ENCODE peak calls at places on chromosomes 16 and 17, in five cellular contexts. One of them, this sample, is unnamed.

GRCh38 chr17:64250211-64250835 is 12.7 kb downstream of the TEX2 start:
- DNase-seq in H1: no peak
- DNase-seq in GM12878: no peak
- DNase-seq in HepG2: no peak
- DNase-seq in HCT116: no peak
- DNase-seq in this sample: no peak

GRCh38 chr17:55062921-55063320 is 94.4 kb downstream of the STXBP4 start:
- DNase-seq in H1: no peak
- DNase-seq in GM12878: no peak
- DNase-seq in HepG2: no peak
- DNase-seq in HCT116: no peak
- DNase-seq in this sample: no peak

GRCh38 chr17:61349350-61349749 is 50.3 kb upstream of the TBX2 start:
- DNase-seq in H1: no peak
- DNase-seq in GM12878: no peak
- DNase-seq in HepG2: peak; percentile 34
- DNase-seq in HCT116: no peak
- DNase-seq in this sample: no peak

GRCh38 chr17:15782809-15783208 is 50.7 kb downstream of the TBC1D26 start:
- DNase-seq in H1: no peak
- DNase-seq in GM12878: no peak
- DNase-seq in HepG2: no peak
- DNase-seq in HCT116: no peak
- DNase-seq in this sample: no peak

GRCh38 chr16:9212621-9213020 is 121.2 kb downstream of the HAPSTR1 start:
- DNase-seq in H1: no peak
- DNase-seq in GM12878: no peak
- DNase-seq in HepG2: no peak
- DNase-seq in HCT116: no peak
- DNase-seq in this sample: no peak

GRCh38 chr16:68496689-68497088 is 42.4 kb upstream of the ZFP90 start:
- DNase-seq in H1: no peak
- DNase-seq in GM12878: no peak
- DNase-seq in HepG2: no peak
- DNase-seq in HCT116: no peak
- DNase-seq in this sample: no peak

GRCh38 chr16:62190426-62190825 is 154.2 kb upstream of the CDH8 start:
- DNase-seq in H1: no peak
- DNase-seq in GM12878: no peak
- DNase-seq in HepG2: peak; percentile 24
- DNase-seq in HCT116: no peak
- DNase-seq in this sample: no peak

GRCh38 chr17:29357821-29358232 is 32.3 kb upstream of the TAOK1 start:
- DNase-seq in H1: no peak
- DNase-seq in GM12878: peak; percentile 19
- DNase-seq in HepG2: no peak
- DNase-seq in HCT116: no peak
- DNase-seq in this sample: no peak

DNA sequence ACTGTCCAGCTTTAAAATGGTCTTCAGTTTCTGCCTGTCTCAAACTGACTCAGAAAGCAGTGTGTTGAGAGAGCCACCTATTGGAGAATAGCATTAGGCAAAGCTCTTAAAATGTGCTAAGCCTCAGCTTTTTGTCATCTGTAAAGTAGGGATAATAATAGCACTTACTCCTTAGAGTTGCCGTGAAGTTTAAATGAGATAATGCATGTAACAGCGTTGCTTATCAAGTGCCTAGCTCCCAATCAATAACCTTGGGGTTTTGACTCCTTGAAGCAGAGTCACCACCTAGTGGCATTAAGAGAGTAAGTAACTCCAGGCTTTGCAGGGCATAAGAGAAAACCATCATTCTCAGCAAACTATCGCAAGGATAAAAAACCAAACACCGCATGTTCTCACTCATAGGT is 163.3 kb downstream of the HS3ST2 start:
- DNase-seq in H1: peak; percentile 26
- DNase-seq in GM12878: no peak
- DNase-seq in HepG2: peak; percentile 39
- DNase-seq in HCT116: peak; percentile 23
- DNase-seq in this sample: peak; percentile 7
- TF ChIP-seq SIN3A in H1: no peak
- TF ChIP-seq SIN3A in GM12878: no peak
- TF ChIP-seq SIN3A in HepG2: no peak
- TF ChIP-seq SIN3A in HCT116: no peak
- TF ChIP-seq SIN3A in this sample: no peak

DNA sequence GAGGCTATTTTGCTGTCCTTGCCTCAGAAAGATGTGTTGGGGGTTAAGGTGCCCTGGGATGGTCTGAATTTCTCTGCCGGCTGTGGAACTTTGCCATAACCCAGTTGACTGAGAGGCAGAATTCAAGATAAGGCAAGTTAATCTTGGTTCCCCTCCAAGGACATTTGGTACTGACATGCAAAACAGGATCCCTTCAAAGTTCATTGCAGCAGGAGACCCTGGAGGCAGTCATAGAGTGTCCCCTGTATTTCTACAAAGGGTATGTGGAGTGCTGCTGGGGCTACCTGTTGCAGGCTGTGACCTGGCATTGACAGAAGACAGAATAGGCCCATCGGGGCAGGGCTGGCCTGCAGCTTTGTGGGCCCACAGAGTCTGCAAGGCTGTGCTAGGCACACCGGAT is 135.6 kb upstream of the IRX3 start:
- DNase-seq in H1: no peak
- DNase-seq in GM12878: no peak
- DNase-seq in HepG2: no peak
- DNase-seq in HCT116: no peak
- DNase-seq in this sample: no peak
- TF ChIP-seq CTCF in H1: no peak
- TF ChIP-seq CTCF in GM12878: no peak
- TF ChIP-seq CTCF in HepG2: no peak
- TF ChIP-seq CTCF in HCT116: no peak
- TF ChIP-seq CTCF in this sample: no peak

DNA sequence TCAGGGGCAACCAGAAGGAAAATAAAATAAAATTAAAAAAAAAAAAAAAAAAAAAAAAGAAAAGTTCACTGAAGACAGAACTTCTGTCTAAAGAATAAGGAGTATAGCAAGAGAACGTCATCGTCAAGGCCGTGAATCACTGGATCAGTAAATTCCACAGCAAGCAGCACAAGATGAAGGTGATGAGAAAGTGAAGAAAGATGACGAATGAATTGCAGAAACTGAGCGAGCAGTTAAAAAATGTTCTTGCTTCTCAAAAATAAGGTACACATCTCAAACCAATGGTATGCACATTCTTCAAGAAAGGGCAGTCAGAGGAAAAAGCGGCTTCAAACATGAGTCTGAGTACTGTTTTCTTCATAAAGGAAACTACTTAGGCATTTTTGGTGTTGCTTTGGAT is 104.7 kb downstream of the SMG6 start:
- DNase-seq in H1: no peak
- DNase-seq in GM12878: no peak
- DNase-seq in HepG2: no peak
- DNase-seq in HCT116: no peak
- DNase-seq in this sample: no peak
- TF ChIP-seq SIN3A in H1: no peak
- TF ChIP-seq SIN3A in GM12878: no peak
- TF ChIP-seq SIN3A in HepG2: no peak
- TF ChIP-seq SIN3A in HCT116: no peak
- TF ChIP-seq SIN3A in this sample: no peak

GRCh38 chr16:10944249-10945064 is at the start of gene CLEC16A:
- DNase-seq in H1: peak; percentile 98
- DNase-seq in GM12878: peak; percentile 82
- DNase-seq in HepG2: peak; percentile 97
- DNase-seq in HCT116: peak; percentile 91
- DNase-seq in this sample: peak; percentile 80

GRCh38 chr16:10945065-10945787 is 862 bp downstream of the CLEC16A start:
- DNase-seq in H1: no peak
- DNase-seq in GM12878: no peak
- DNase-seq in HepG2: no peak
- DNase-seq in HCT116: no peak
- DNase-seq in this sample: no peak

GRCh38 chr16:10941127-10941933 is 938 bp downstream of the DEXI start:
- DNase-seq in H1: peak; percentile 58
- DNase-seq in GM12878: no peak
- DNase-seq in HepG2: no peak
- DNase-seq in HCT116: no peak
- DNase-seq in this sample: no peak

GRCh38 chr16:10940501-10941079 is 1.7 kb downstream of the DEXI start:
- DNase-seq in H1: no peak
- DNase-seq in GM12878: no peak
- DNase-seq in HepG2: no peak
- DNase-seq in HCT116: no peak
- DNase-seq in this sample: no peak

DNA sequence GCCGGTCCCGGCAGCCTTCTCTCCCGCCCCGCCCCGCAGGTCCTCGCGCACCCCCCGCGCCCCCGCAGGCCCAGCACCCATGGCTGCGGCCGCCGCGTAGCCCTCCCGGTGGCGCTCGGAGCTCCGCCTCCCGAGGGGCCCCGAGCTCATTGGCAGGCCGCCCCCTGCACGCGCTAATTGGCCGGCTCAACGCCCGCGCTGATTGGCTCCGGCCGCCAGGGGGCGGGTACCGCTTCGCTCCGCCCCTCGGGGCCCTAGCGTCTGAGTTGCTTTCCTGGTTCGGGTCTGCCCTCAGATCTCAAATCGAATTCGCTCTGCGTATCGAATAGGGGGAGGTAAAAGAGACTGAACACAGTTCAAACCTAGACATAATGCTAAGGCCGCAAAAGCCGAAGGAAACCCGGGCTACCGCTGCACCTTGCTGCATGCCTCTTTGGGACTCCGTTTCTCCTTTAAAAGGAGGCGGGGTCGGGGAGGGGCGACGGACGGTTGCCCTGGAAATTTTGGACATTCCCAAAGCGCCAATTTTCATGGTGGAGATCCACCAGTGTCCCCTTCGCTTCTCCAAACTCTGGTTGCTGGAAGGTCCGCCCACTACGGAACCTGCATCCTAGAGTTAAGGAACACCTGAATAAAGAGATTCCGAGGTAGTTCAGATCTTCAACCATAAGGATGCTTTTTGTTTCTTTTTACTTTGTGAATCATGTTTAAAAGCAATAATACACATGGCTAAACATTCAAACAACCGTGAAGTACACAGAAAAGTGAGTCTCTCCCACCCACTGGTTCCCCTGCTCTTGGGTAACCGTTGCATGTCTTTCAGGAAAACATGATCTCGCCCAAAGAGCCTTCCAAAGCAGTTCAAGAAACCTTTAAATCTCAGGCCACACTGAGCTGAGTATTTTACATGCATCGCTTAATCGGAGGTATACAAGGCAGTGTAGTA is at the start of gene DEXI:
- DNase-seq in H1: peak; percentile 96
- DNase-seq in GM12878: peak; percentile 69
- DNase-seq in HepG2: peak; percentile 92
- DNase-seq in HCT116: peak; percentile 72
- DNase-seq in this sample: peak; percentile 65
- TF ChIP-seq CTCF in H1: no peak
- TF ChIP-seq CTCF in GM12878: no peak
- TF ChIP-seq CTCF in HepG2: no peak
- TF ChIP-seq CTCF in HCT116: no peak
- TF ChIP-seq CTCF in this sample: no peak

GRCh38 chr17:77373298-77374169 is 232.8 kb downstream of the SEC14L1 start:
- DNase-seq in H1: peak; percentile 70
- DNase-seq in GM12878: no peak
- DNase-seq in HepG2: no peak
- DNase-seq in HCT116: no peak
- DNase-seq in this sample: no peak
- TF ChIP-seq SIN3A in H1: no peak
- TF ChIP-seq SIN3A in GM12878: no peak
- TF ChIP-seq SIN3A in HepG2: no peak
- TF ChIP-seq SIN3A in HCT116: no peak
- TF ChIP-seq SIN3A in this sample: no peak

GRCh38 chr17:82358467-82359350 is at the start of gene TEX19:
- DNase-seq in H1: no peak
- DNase-seq in GM12878: no peak
- DNase-seq in HepG2: no peak
- DNase-seq in HCT116: no peak
- DNase-seq in this sample: no peak
- TF ChIP-seq CTCF in H1: no peak
- TF ChIP-seq CTCF in GM12878: no peak
- TF ChIP-seq CTCF in HepG2: peak; percentile 53
- TF ChIP-seq CTCF in HCT116: peak; percentile 44
- TF ChIP-seq CTCF in this sample: no peak

GRCh38 chr17:205817-206216 is 24.4 kb upstream of the DOC2B start:
- DNase-seq in H1: no peak
- DNase-seq in GM12878: no peak
- DNase-seq in HepG2: no peak
- DNase-seq in HCT116: no peak
- DNase-seq in this sample: no peak

GRCh38 chr17:207775-208174 is 26.3 kb upstream of the DOC2B start:
- DNase-seq in H1: no peak
- DNase-seq in GM12878: no peak
- DNase-seq in HepG2: no peak
- DNase-seq in HCT116: no peak
- DNase-seq in this sample: no peak

GRCh38 chr17:204427-205175 is 23.2 kb upstream of the DOC2B start:
- DNase-seq in H1: no peak
- DNase-seq in GM12878: no peak
- DNase-seq in HepG2: no peak
- DNase-seq in HCT116: no peak
- DNase-seq in this sample: no peak

GRCh38 chr17:206941-207560 is 25.6 kb upstream of the DOC2B start:
- DNase-seq in H1: no peak
- DNase-seq in GM12878: no peak
- DNase-seq in HepG2: no peak
- DNase-seq in HCT116: no peak
- DNase-seq in this sample: no peak

DNA sequence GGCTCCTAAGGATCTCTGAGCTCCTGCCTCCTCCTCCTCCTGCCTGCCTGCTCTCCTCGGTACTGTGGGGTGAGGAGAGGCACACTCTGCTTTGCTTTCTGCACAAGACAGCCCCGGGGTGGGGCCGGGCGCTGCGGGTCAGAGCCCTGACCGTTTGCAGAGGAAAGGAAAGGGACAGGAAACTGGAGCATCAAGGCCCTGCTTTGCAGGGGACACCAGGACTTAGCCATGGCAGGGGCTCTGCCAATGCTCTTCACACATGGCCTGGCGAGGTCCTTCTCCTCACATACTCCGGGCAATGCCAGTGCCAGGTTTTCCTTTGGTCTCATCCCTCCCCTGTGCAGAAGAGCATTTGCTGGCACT is 23.7 kb upstream of the DOC2B start:
- DNase-seq in H1: no peak
- DNase-seq in GM12878: no peak
- DNase-seq in HepG2: no peak
- DNase-seq in HCT116: no peak
- DNase-seq in this sample: no peak
- TF ChIP-seq SIN3A in H1: no peak
- TF ChIP-seq SIN3A in GM12878: no peak
- TF ChIP-seq SIN3A in HepG2: no peak
- TF ChIP-seq SIN3A in HCT116: no peak
- TF ChIP-seq SIN3A in this sample: no peak

This sample was measured in Panc1.